ENCODE peak calls at places on chromosomes 12 and 14, in ten cellular contexts. One of them, this sample, is unnamed.

GRCh38 chr12:132250707-132251106 is 78.7 kb downstream of the GALNT9 start:
- DNase-seq in AG10803: no peak
- DNase-seq in fibroblast of the aortic adventitia: no peak
- DNase-seq in DMS 273 treated with DMSO at 0.1 percent for 48 hours: no peak
- DNase-seq in stimulated activated CD8-positive, alpha-beta memory T cell treated with anti-CD3 and anti-CD28 coated beads, Interleukin-15, amount 100 ng/mL, for 1 hour: no peak
- DNase-seq in pons: no peak
- DNase-seq in hypothalamus: no peak
- DNase-seq in AG08396: no peak
- DNase-seq in occipital lobe: no peak
- DNase-seq in foreskin fibroblast: no peak
- DNase-seq in this sample: no peak

GRCh38 chr14:95488376-95489162 is 27.9 kb downstream of the SYNE3 start:
- DNase-seq in AG10803: peak
- DNase-seq in fibroblast of the aortic adventitia: peak
- DNase-seq in DMS 273 treated with DMSO at 0.1 percent for 48 hours: no peak
- DNase-seq in stimulated activated CD8-positive, alpha-beta memory T cell treated with anti-CD3 and anti-CD28 coated beads, Interleukin-15, amount 100 ng/mL, for 1 hour: no peak
- DNase-seq in pons: peak
- DNase-seq in hypothalamus: peak
- DNase-seq in AG08396: peak
- DNase-seq in occipital lobe: no peak
- DNase-seq in foreskin fibroblast: peak
- DNase-seq in this sample: no peak

GRCh38 chr12:30989754-30990153 is 63.2 kb downstream of the TSPAN11 start:
- DNase-seq in AG10803: no peak
- DNase-seq in fibroblast of the aortic adventitia: no peak
- DNase-seq in DMS 273 treated with DMSO at 0.1 percent for 48 hours: peak
- DNase-seq in stimulated activated CD8-positive, alpha-beta memory T cell treated with anti-CD3 and anti-CD28 coated beads, Interleukin-15, amount 100 ng/mL, for 1 hour: no peak
- DNase-seq in pons: no peak
- DNase-seq in hypothalamus: no peak
- DNase-seq in AG08396: no peak
- DNase-seq in occipital lobe: no peak
- DNase-seq in foreskin fibroblast: peak
- DNase-seq in this sample: no peak

GRCh38 chr12:41932470-41932991 is 212.1 kb downstream of the GXYLT1 start:
- DNase-seq in AG10803: no peak
- DNase-seq in fibroblast of the aortic adventitia: peak
- DNase-seq in DMS 273 treated with DMSO at 0.1 percent for 48 hours: peak
- DNase-seq in stimulated activated CD8-positive, alpha-beta memory T cell treated with anti-CD3 and anti-CD28 coated beads, Interleukin-15, amount 100 ng/mL, for 1 hour: no peak
- DNase-seq in pons: peak
- DNase-seq in hypothalamus: peak
- DNase-seq in AG08396: peak
- DNase-seq in occipital lobe: peak
- DNase-seq in foreskin fibroblast: peak
- DNase-seq in this sample: no peak

GRCh38 chr12:45644521-45644920 is 85.0 kb upstream of the ARID2 start:
- DNase-seq in AG10803: peak
- DNase-seq in fibroblast of the aortic adventitia: peak
- DNase-seq in DMS 273 treated with DMSO at 0.1 percent for 48 hours: peak
- DNase-seq in stimulated activated CD8-positive, alpha-beta memory T cell treated with anti-CD3 and anti-CD28 coated beads, Interleukin-15, amount 100 ng/mL, for 1 hour: no peak
- DNase-seq in pons: no peak
- DNase-seq in hypothalamus: no peak
- DNase-seq in AG08396: peak
- DNase-seq in occipital lobe: no peak
- DNase-seq in foreskin fibroblast: peak
- DNase-seq in this sample: no peak

GRCh38 chr14:76329150-76329881 is 46.6 kb upstream of the ESRRB start:
- DNase-seq in AG10803: no peak
- DNase-seq in fibroblast of the aortic adventitia: no peak
- DNase-seq in DMS 273 treated with DMSO at 0.1 percent for 48 hours: no peak
- DNase-seq in stimulated activated CD8-positive, alpha-beta memory T cell treated with anti-CD3 and anti-CD28 coated beads, Interleukin-15, amount 100 ng/mL, for 1 hour: no peak
- DNase-seq in pons: no peak
- DNase-seq in hypothalamus: no peak
- DNase-seq in AG08396: no peak
- DNase-seq in occipital lobe: no peak
- DNase-seq in foreskin fibroblast: no peak
- DNase-seq in this sample: no peak

GRCh38 chr12:1691123-1692007 is 495 bp downstream of the ADIPOR2 start:
- DNase-seq in AG10803: peak
- DNase-seq in fibroblast of the aortic adventitia: no peak
- DNase-seq in DMS 273 treated with DMSO at 0.1 percent for 48 hours: no peak
- DNase-seq in stimulated activated CD8-positive, alpha-beta memory T cell treated with anti-CD3 and anti-CD28 coated beads, Interleukin-15, amount 100 ng/mL, for 1 hour: no peak
- DNase-seq in pons: no peak
- DNase-seq in hypothalamus: no peak
- DNase-seq in AG08396: peak
- DNase-seq in occipital lobe: no peak
- DNase-seq in foreskin fibroblast: peak
- DNase-seq in this sample: peak

GRCh38 chr14:50094056-50094455 is 22.3 kb downstream of the VCPKMT start:
- DNase-seq in AG10803: no peak
- DNase-seq in fibroblast of the aortic adventitia: no peak
- DNase-seq in DMS 273 treated with DMSO at 0.1 percent for 48 hours: no peak
- DNase-seq in stimulated activated CD8-positive, alpha-beta memory T cell treated with anti-CD3 and anti-CD28 coated beads, Interleukin-15, amount 100 ng/mL, for 1 hour: no peak
- DNase-seq in pons: no peak
- DNase-seq in hypothalamus: no peak
- DNase-seq in AG08396: no peak
- DNase-seq in occipital lobe: no peak
- DNase-seq in foreskin fibroblast: no peak
- DNase-seq in this sample: no peak

GRCh38 chr12:48883305-48884171 is 17.9 kb upstream of the RND1 start:
- DNase-seq in AG10803: no peak
- DNase-seq in fibroblast of the aortic adventitia: peak
- DNase-seq in DMS 273 treated with DMSO at 0.1 percent for 48 hours: no peak
- DNase-seq in stimulated activated CD8-positive, alpha-beta memory T cell treated with anti-CD3 and anti-CD28 coated beads, Interleukin-15, amount 100 ng/mL, for 1 hour: no peak
- DNase-seq in pons: no peak
- DNase-seq in hypothalamus: no peak
- DNase-seq in AG08396: no peak
- DNase-seq in occipital lobe: peak
- DNase-seq in foreskin fibroblast: no peak
- DNase-seq in this sample: no peak

GRCh38 chr12:106331594-106331993 is 26.0 kb upstream of the POLR3B start:
- DNase-seq in AG10803: no peak
- DNase-seq in fibroblast of the aortic adventitia: no peak
- DNase-seq in DMS 273 treated with DMSO at 0.1 percent for 48 hours: peak
- DNase-seq in stimulated activated CD8-positive, alpha-beta memory T cell treated with anti-CD3 and anti-CD28 coated beads, Interleukin-15, amount 100 ng/mL, for 1 hour: no peak
- DNase-seq in pons: no peak
- DNase-seq in hypothalamus: no peak
- DNase-seq in AG08396: no peak
- DNase-seq in occipital lobe: no peak
- DNase-seq in foreskin fibroblast: no peak
- DNase-seq in this sample: no peak

GRCh38 chr12:49868449-49868848 is 25.5 kb upstream of the BCDIN3D start:
- DNase-seq in AG10803: no peak
- DNase-seq in fibroblast of the aortic adventitia: peak
- DNase-seq in DMS 273 treated with DMSO at 0.1 percent for 48 hours: no peak
- DNase-seq in stimulated activated CD8-positive, alpha-beta memory T cell treated with anti-CD3 and anti-CD28 coated beads, Interleukin-15, amount 100 ng/mL, for 1 hour: no peak
- DNase-seq in pons: no peak
- DNase-seq in hypothalamus: no peak
- DNase-seq in AG08396: no peak
- DNase-seq in occipital lobe: no peak
- DNase-seq in foreskin fibroblast: no peak
- DNase-seq in this sample: no peak

GRCh38 chr12:105109465-105110212 is 2.1 kb downstream of the WASHC4 start:
- DNase-seq in AG10803: peak
- DNase-seq in fibroblast of the aortic adventitia: peak
- DNase-seq in DMS 273 treated with DMSO at 0.1 percent for 48 hours: no peak
- DNase-seq in stimulated activated CD8-positive, alpha-beta memory T cell treated with anti-CD3 and anti-CD28 coated beads, Interleukin-15, amount 100 ng/mL, for 1 hour: no peak
- DNase-seq in pons: no peak
- DNase-seq in hypothalamus: no peak
- DNase-seq in AG08396: no peak
- DNase-seq in occipital lobe: no peak
- DNase-seq in foreskin fibroblast: peak
- DNase-seq in this sample: no peak

GRCh38 chr14:66507181-66507721 is 696 bp upstream of the GPHN start:
- DNase-seq in AG10803: no peak
- DNase-seq in fibroblast of the aortic adventitia: no peak
- DNase-seq in DMS 273 treated with DMSO at 0.1 percent for 48 hours: peak
- DNase-seq in stimulated activated CD8-positive, alpha-beta memory T cell treated with anti-CD3 and anti-CD28 coated beads, Interleukin-15, amount 100 ng/mL, for 1 hour: no peak
- DNase-seq in pons: no peak
- DNase-seq in hypothalamus: no peak
- DNase-seq in AG08396: no peak
- DNase-seq in occipital lobe: no peak
- DNase-seq in foreskin fibroblast: no peak
- DNase-seq in this sample: no peak

GRCh38 chr12:25034676-25035075 is 85.8 kb upstream of the BCAT1 start:
- DNase-seq in AG10803: no peak
- DNase-seq in fibroblast of the aortic adventitia: no peak
- DNase-seq in DMS 273 treated with DMSO at 0.1 percent for 48 hours: no peak
- DNase-seq in stimulated activated CD8-positive, alpha-beta memory T cell treated with anti-CD3 and anti-CD28 coated beads, Interleukin-15, amount 100 ng/mL, for 1 hour: no peak
- DNase-seq in pons: peak
- DNase-seq in hypothalamus: no peak
- DNase-seq in AG08396: peak
- DNase-seq in occipital lobe: no peak
- DNase-seq in foreskin fibroblast: peak
- DNase-seq in this sample: no peak

This sample was measured in H54.